ENCODE peak calls at places on chromosomes 2 and 18, in five cellular contexts. Q, Y, R, J and S are unnamed samples.

GRCh38 chr18:21997207-21998143 is 171.9 kb upstream of the GATA6 start:
- DNase-seq in Q (peak), Y (peak), R (no peak), J (peak), S (no peak)

GRCh38 chr18:74513149-74513882 is 17.2 kb downstream of the CNDP2 start:
- DNase-seq in Q (no peak), Y (no peak), R (no peak), J (no peak), S (no peak)

GRCh38 chr18:50279752-50280151 is 1.6 kb downstream of the MBD1 start:
- DNase-seq in Q (no peak), Y (no peak), R (no peak), J (no peak), S (no peak)

GRCh38 chr2:171347591-171348032 is 86.2 kb downstream of the METTL8 start:
- DNase-seq in Q (peak), Y (peak), R (no peak), J (peak), S (no peak)

GRCh38 chr2:83478037-83478436 is 981.0 kb downstream of the SUCLG1 start:
- DNase-seq in Q (no peak), Y (no peak), R (no peak), J (no peak), S (no peak)

GRCh38 chr2:71069376-71069775 is 928 bp downstream of the NAGK start:
- DNase-seq in Q (no peak), Y (peak), R (no peak), J (peak), S (no peak)

GRCh38 chr18:79528296-79528695 is 132.6 kb downstream of the NFATC1 start:
- DNase-seq in Q (no peak), Y (no peak), R (no peak), J (no peak), S (no peak)

GRCh38 chr18:34551824-34552223 is 158.3 kb upstream of the DTNA start:
- DNase-seq in Q (no peak), Y (no peak), R (no peak), J (no peak), S (no peak)

GRCh38 chr2:216107760-216108159 is 1.4 kb upstream of the XRCC5 start:
- DNase-seq in Q (no peak), Y (no peak), R (no peak), J (no peak), S (peak)

GRCh38 chr2:103293266-103293583 is 531.4 kb downstream of the TMEM182 start:
- DNase-seq in Q (no peak), Y (no peak), R (no peak), J (no peak), S (no peak)
- TF ChIP-seq CTCF in Q (no peak), Y (no peak), R (no peak), J (no peak), S (no peak)

GRCh38 chr2:232697807-232698110 is 628 bp downstream of the GIGYF2 start:
- DNase-seq in Q (peak), Y (no peak), R (no peak), J (no peak), S (no peak)

GRCh38 chr2:232699110-232699509 is 2.0 kb downstream of the GIGYF2 start:
- DNase-seq in Q (no peak), Y (no peak), R (no peak), J (no peak), S (no peak)

GRCh38 chr2:232696609-232697058 is 497 bp upstream of the GIGYF2 start:
- DNase-seq in Q (no peak), Y (no peak), R (no peak), J (no peak), S (no peak)

GRCh38 chr2:232698552-232699091 is 1.5 kb downstream of the GIGYF2 start:
- DNase-seq in Q (no peak), Y (peak), R (no peak), J (no peak), S (no peak)

DNA sequence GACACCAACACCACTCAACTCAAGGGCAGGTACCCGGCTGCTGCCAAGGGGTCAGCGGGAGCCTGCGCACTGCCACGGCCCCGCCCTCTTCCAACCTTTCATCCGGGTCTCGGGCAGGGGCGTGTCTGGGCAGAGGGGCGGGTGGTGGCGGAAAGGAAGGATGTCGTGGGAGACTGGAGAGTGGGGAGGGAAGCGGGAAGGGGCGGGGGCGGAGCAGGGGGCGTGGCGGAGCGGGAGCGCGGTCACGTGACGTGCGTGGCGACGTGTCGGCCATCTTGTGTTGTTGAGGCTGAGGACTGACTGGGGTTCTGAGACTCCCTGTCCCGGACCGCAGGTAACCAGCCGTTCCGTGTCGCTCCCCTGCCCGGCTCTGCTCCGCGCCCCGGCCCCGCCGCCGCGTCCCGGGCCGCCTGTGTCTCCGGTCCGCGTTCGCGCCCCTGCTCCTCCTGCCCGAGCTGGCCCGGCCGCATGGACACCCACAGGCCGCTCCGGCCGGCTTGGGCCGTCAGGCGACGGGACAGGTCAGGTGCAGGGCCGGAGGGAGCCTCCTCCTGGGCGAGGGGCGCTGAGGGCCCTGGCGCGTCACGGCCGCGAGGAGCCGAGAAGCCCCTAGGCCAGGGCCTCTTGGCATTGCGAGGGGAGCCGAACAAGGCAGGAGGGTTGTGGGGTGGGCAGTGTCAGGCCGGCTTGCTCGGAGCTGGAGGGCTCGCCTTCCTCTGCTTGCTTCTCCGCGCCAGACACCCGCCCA is at the start of gene GIGYF2:
- DNase-seq in Q (peak), Y (peak), R (peak), J (peak), S (peak)
- TF ChIP-seq CTCF in Q (no peak), Y (no peak), R (no peak), J (no peak), S (no peak)

GRCh38 chr2:222604749-222605515 is 51.0 kb downstream of the FARSB start:
- DNase-seq in Q (no peak), Y (peak), R (no peak), J (no peak), S (no peak)
- TF ChIP-seq CTCF in Q (no peak), Y (no peak), R (no peak), J (no peak), S (no peak)

GRCh38 chr2:69741281-69742169 is at the start of gene ANXA4:
- DNase-seq in Q (peak), Y (peak), R (peak), J (peak), S (peak)
- TF ChIP-seq CTCF in Q (no peak), Y (peak), R (peak), J (peak), S (no peak)

DNA sequence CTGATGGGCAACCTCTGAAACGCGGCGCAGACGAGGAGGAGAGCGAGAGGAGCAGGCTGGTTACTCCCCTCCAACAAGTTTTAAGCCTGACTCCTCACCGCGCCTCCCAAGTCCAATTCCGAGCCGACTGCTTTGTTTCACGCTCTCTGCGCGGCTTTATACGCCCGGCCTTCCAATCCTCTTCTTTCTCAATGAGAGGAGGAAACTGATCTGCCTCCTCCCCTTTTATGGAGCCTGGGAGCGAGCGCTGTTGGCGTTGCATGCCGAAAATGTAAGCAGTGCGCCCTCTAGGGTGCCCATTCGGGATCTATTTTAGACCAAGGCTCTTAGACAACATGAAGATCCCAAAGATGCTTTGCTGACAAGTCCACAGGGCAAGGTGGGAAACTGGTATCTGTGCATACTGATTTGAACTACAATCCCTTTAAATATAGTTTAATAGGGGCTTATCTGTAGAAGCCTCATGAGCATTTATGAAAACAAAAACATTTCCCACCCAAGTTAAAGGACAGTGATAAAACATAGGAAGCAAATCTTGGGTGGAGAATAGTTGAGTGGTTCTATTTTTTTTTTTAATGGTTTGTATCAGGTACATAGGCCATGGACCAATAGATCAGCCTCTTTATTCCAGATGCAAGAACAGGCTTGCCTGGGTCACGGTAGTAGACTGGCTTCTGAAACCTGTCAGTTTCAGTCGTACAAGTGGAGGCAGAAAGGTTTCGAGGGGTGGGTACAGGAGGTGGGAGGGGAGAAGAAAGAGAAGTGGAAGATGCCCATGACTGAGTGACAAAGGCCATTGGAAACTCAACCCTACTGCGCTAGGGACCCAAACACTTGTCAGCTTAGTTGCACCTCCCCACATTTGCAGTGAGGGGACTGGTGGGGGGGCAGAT is at the start of gene RND3:
- DNase-seq in Q (peak), Y (peak), R (peak), J (peak), S (peak)
- TF ChIP-seq CTCF in Q (peak), Y (peak), R (peak), J (peak), S (peak)

DNA sequence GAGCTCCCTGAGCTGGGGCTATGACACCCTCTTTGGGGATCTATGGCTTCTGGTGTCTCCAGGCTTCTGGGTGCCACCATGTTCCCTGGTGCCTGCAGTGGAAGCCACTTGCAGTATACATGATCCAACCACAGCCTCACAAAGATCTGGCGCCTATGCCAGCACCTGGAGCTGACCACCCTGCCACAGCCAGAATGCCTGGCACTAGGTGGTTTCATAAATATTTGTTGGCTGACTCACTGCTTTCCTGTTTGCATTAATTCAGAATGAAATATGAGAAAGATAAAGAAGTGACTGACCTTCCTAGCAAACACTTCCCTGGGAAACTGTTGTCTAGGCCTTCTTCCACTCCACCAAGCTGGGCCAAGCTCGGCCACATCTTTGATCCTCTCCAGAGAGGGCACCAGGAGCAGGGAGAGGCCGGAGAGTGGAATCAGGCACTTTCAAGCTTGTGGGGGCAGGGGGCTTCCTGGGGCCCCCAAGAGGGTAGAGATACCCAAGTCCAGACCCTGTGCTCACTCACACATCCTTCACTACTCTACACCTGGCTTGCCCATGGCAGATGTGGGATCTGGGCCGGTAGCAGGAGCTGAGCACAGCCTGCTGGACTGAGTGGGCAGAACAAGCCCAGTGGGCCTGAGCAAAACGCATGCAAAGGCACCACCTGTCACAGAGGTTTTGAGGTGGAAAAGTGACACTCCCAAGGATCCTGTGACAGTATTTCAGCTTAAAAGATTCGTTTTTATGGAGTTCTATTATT is 565.7 kb downstream of the SLC4A3 start:
- DNase-seq in Q (no peak), Y (no peak), R (no peak), J (peak), S (no peak)
- TF ChIP-seq CTCF in Q (no peak), Y (no peak), R (no peak), J (no peak), S (no peak)

GRCh38 chr2:81266106-81266505 is 961.6 kb upstream of the LRRTM1 start:
- DNase-seq in Q (no peak), Y (no peak), R (no peak), J (no peak), S (no peak)
- TF ChIP-seq CTCF in Q (peak), Y (no peak), R (no peak), J (no peak), S (no peak)

DNA sequence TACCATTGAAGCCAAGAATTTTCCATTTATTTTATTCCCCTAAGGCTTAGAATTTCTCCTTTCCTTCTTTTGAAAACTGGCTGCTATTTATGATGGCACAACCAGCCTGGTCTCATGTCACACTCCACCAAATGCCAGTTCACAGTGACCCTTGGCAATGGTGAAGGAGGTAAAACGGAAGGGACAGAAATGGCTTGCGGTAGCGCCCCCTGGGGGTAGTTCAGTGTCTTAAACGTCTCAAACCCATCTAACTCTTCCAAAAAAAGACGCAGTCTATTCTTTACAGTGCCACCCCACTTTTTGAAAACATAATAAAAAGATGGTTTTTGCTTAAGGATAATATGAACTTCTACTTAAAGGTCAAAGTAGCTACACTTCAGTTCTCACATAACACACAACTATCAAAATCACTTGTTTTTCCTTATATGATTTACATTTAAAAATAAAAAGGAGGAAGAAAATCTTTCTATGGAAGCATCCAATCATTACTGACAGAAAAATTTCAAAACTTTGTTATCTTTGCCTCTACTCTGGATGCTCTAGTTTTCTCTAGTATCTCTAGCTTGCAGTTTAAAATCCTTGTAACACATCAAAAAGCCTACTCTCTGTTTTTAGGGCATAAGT is 28.0 kb downstream of the PNO1 start:
- DNase-seq in Q (peak), Y (peak), R (peak), J (no peak), S (no peak)
- TF ChIP-seq CTCF in Q (peak), Y (peak), R (peak), J (peak), S (peak)